ENCODE peak calls at places on chromosomes 11 and 22, in ten cellular contexts. One of them, this sample, is unnamed.

GRCh38 chr22:38513063-38513462 is 7.0 kb upstream of the DDX17 start:
- DNase-seq in natural killer cell: peak
- DNase-seq in adrenal gland: no peak
- DNase-seq in thoracic aorta: no peak
- DNase-seq in progenitor cell of endocrine pancreas: no peak
- DNase-seq in GM23338: peak
- DNase-seq in astrocyte of the spinal cord: no peak
- DNase-seq in esophagus squamous epithelium: no peak
- DNase-seq in stomach: no peak
- DNase-seq in fibroblast of pulmonary artery: no peak
- DNase-seq in this sample: no peak

GRCh38 chr11:125164091-125164421 is 495 bp upstream of the PKNOX2 start:
- DNase-seq in natural killer cell: no peak
- DNase-seq in adrenal gland: no peak
- DNase-seq in thoracic aorta: no peak
- DNase-seq in progenitor cell of endocrine pancreas: no peak
- DNase-seq in GM23338: no peak
- DNase-seq in astrocyte of the spinal cord: no peak
- DNase-seq in esophagus squamous epithelium: no peak
- DNase-seq in stomach: no peak
- DNase-seq in fibroblast of pulmonary artery: no peak
- DNase-seq in this sample: no peak

GRCh38 chr11:35579557-35580396 is 38.5 kb upstream of the FJX1 start:
- DNase-seq in natural killer cell: no peak
- DNase-seq in adrenal gland: no peak
- DNase-seq in thoracic aorta: no peak
- DNase-seq in progenitor cell of endocrine pancreas: no peak
- DNase-seq in GM23338: no peak
- DNase-seq in astrocyte of the spinal cord: peak
- DNase-seq in esophagus squamous epithelium: no peak
- DNase-seq in stomach: no peak
- DNase-seq in fibroblast of pulmonary artery: peak
- DNase-seq in this sample: no peak

GRCh38 chr11:73518195-73518594 is 79.7 kb downstream of the FAM168A start:
- DNase-seq in natural killer cell: no peak
- DNase-seq in adrenal gland: no peak
- DNase-seq in thoracic aorta: no peak
- DNase-seq in progenitor cell of endocrine pancreas: no peak
- DNase-seq in GM23338: no peak
- DNase-seq in astrocyte of the spinal cord: no peak
- DNase-seq in esophagus squamous epithelium: no peak
- DNase-seq in stomach: no peak
- DNase-seq in fibroblast of pulmonary artery: no peak
- DNase-seq in this sample: no peak

GRCh38 chr11:110798231-110798630 is 86.0 kb upstream of the ARHGAP20 start:
- DNase-seq in natural killer cell: no peak
- DNase-seq in adrenal gland: no peak
- DNase-seq in thoracic aorta: no peak
- DNase-seq in progenitor cell of endocrine pancreas: no peak
- DNase-seq in GM23338: no peak
- DNase-seq in astrocyte of the spinal cord: no peak
- DNase-seq in esophagus squamous epithelium: no peak
- DNase-seq in stomach: no peak
- DNase-seq in fibroblast of pulmonary artery: no peak
- DNase-seq in this sample: no peak

GRCh38 chr11:23311986-23312940 is 452.0 kb upstream of the CCDC179 start:
- DNase-seq in natural killer cell: no peak
- DNase-seq in adrenal gland: no peak
- DNase-seq in thoracic aorta: no peak
- DNase-seq in progenitor cell of endocrine pancreas: no peak
- DNase-seq in GM23338: peak
- DNase-seq in astrocyte of the spinal cord: peak
- DNase-seq in esophagus squamous epithelium: no peak
- DNase-seq in stomach: no peak
- DNase-seq in fibroblast of pulmonary artery: peak
- DNase-seq in this sample: no peak

GRCh38 chr11:64996710-64997380 is at the start of gene BATF2:
- DNase-seq in natural killer cell: no peak
- DNase-seq in adrenal gland: peak
- DNase-seq in thoracic aorta: peak
- DNase-seq in progenitor cell of endocrine pancreas: no peak
- DNase-seq in GM23338: peak
- DNase-seq in astrocyte of the spinal cord: peak
- DNase-seq in esophagus squamous epithelium: no peak
- DNase-seq in stomach: peak
- DNase-seq in fibroblast of pulmonary artery: peak
- DNase-seq in this sample: peak

GRCh38 chr11:61439615-61440014 is 9.7 kb downstream of the SDHAF2 start:
- DNase-seq in natural killer cell: no peak
- DNase-seq in adrenal gland: no peak
- DNase-seq in thoracic aorta: no peak
- DNase-seq in progenitor cell of endocrine pancreas: no peak
- DNase-seq in GM23338: no peak
- DNase-seq in astrocyte of the spinal cord: no peak
- DNase-seq in esophagus squamous epithelium: no peak
- DNase-seq in stomach: no peak
- DNase-seq in fibroblast of pulmonary artery: no peak
- DNase-seq in this sample: no peak

GRCh38 chr22:45469573-45470383 is 32.9 kb upstream of the FBLN1 start:
- DNase-seq in natural killer cell: no peak
- DNase-seq in adrenal gland: no peak
- DNase-seq in thoracic aorta: no peak
- DNase-seq in progenitor cell of endocrine pancreas: no peak
- DNase-seq in GM23338: no peak
- DNase-seq in astrocyte of the spinal cord: no peak
- DNase-seq in esophagus squamous epithelium: no peak
- DNase-seq in stomach: no peak
- DNase-seq in fibroblast of pulmonary artery: no peak
- DNase-seq in this sample: no peak

GRCh38 chr11:126414615-126415014 is 59.1 kb downstream of the ST3GAL4 start:
- DNase-seq in natural killer cell: no peak
- DNase-seq in adrenal gland: no peak
- DNase-seq in thoracic aorta: peak
- DNase-seq in progenitor cell of endocrine pancreas: no peak
- DNase-seq in GM23338: no peak
- DNase-seq in astrocyte of the spinal cord: no peak
- DNase-seq in esophagus squamous epithelium: no peak
- DNase-seq in stomach: no peak
- DNase-seq in fibroblast of pulmonary artery: no peak
- DNase-seq in this sample: no peak

GRCh38 chr11:64906314-64906635 is 10.7 kb downstream of the ATG2A start:
- DNase-seq in natural killer cell: no peak
- DNase-seq in adrenal gland: no peak
- DNase-seq in thoracic aorta: no peak
- DNase-seq in progenitor cell of endocrine pancreas: no peak
- DNase-seq in GM23338: no peak
- DNase-seq in astrocyte of the spinal cord: no peak
- DNase-seq in esophagus squamous epithelium: no peak
- DNase-seq in stomach: no peak
- DNase-seq in fibroblast of pulmonary artery: no peak
- DNase-seq in this sample: no peak

GRCh38 chr11:88704505-88704904 is 361.3 kb downstream of the GRM5 start:
- DNase-seq in natural killer cell: no peak
- DNase-seq in adrenal gland: no peak
- DNase-seq in thoracic aorta: no peak
- DNase-seq in progenitor cell of endocrine pancreas: no peak
- DNase-seq in GM23338: peak
- DNase-seq in astrocyte of the spinal cord: peak
- DNase-seq in esophagus squamous epithelium: no peak
- DNase-seq in stomach: no peak
- DNase-seq in fibroblast of pulmonary artery: peak
- DNase-seq in this sample: no peak

GRCh38 chr22:30531651-30532608 is 14.6 kb downstream of the SEC14L6 start:
- DNase-seq in natural killer cell: no peak
- DNase-seq in adrenal gland: no peak
- DNase-seq in thoracic aorta: no peak
- DNase-seq in progenitor cell of endocrine pancreas: no peak
- DNase-seq in GM23338: no peak
- DNase-seq in astrocyte of the spinal cord: no peak
- DNase-seq in esophagus squamous epithelium: no peak
- DNase-seq in stomach: no peak
- DNase-seq in fibroblast of pulmonary artery: no peak
- DNase-seq in this sample: no peak
- TF ChIP-seq CTCF in natural killer cell: no peak
- TF ChIP-seq CTCF in adrenal gland: no peak
- TF ChIP-seq CTCF in thoracic aorta: no peak
- TF ChIP-seq CTCF in progenitor cell of endocrine pancreas: no peak
- TF ChIP-seq CTCF in GM23338: peak
- TF ChIP-seq CTCF in astrocyte of the spinal cord: peak
- TF ChIP-seq CTCF in esophagus squamous epithelium: no peak
- TF ChIP-seq CTCF in stomach: no peak
- TF ChIP-seq CTCF in fibroblast of pulmonary artery: no peak
- TF ChIP-seq CTCF in this sample: no peak

GRCh38 chr11:117621226-117621625 is 175.8 kb downstream of the DSCAML1 start:
- DNase-seq in natural killer cell: no peak
- DNase-seq in adrenal gland: no peak
- DNase-seq in thoracic aorta: no peak
- DNase-seq in progenitor cell of endocrine pancreas: no peak
- DNase-seq in GM23338: peak
- DNase-seq in astrocyte of the spinal cord: peak
- DNase-seq in esophagus squamous epithelium: no peak
- DNase-seq in stomach: no peak
- DNase-seq in fibroblast of pulmonary artery: peak
- DNase-seq in this sample: no peak
- TF ChIP-seq CTCF in natural killer cell: no peak
- TF ChIP-seq CTCF in adrenal gland: no peak
- TF ChIP-seq CTCF in thoracic aorta: no peak
- TF ChIP-seq CTCF in progenitor cell of endocrine pancreas: peak
- TF ChIP-seq CTCF in GM23338: peak
- TF ChIP-seq CTCF in astrocyte of the spinal cord: peak
- TF ChIP-seq CTCF in esophagus squamous epithelium: peak
- TF ChIP-seq CTCF in stomach: no peak
- TF ChIP-seq CTCF in fibroblast of pulmonary artery: peak
- TF ChIP-seq CTCF in this sample: no peak

DNA sequence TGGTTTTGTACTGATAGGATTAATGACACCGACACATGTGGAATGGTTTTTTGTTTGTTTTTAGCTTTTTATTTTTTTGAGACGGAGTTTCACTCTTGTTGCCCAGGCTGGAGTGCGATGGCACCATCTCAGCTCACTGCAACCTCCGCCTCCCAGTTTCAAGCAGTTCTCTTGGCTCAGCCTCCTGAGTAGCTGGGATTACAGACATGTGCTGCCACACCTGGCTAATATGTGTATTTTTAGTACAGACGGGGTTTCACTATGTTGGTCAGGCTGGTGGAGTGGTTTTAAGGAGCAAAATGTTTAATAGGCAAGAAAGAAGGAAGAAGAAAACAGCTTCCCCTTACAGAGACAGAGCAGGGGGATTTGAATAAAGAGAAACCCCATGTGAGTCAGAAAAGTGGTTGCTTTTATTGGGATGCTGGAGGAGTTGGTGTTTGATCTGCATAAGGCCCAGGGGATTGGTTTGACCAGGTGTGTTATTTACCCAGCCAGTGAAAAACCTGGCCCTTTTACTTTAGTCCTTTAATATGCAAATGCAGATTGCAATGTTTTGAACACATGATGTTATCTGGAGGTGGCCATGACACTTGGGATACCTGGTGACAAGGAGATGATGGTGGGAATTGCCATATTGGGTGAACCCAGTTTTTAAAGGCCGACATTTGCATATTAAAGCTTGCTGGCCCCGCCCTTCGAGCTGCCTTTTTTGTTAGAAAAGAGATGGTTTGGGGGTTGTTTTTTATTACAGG is 24.3 kb downstream of the SUSD2 start:
- DNase-seq in natural killer cell: no peak
- DNase-seq in adrenal gland: no peak
- DNase-seq in thoracic aorta: no peak
- DNase-seq in progenitor cell of endocrine pancreas: no peak
- DNase-seq in GM23338: peak
- DNase-seq in astrocyte of the spinal cord: no peak
- DNase-seq in esophagus squamous epithelium: no peak
- DNase-seq in stomach: no peak
- DNase-seq in fibroblast of pulmonary artery: no peak
- DNase-seq in this sample: no peak
- TF ChIP-seq CTCF in natural killer cell: no peak
- TF ChIP-seq CTCF in adrenal gland: no peak
- TF ChIP-seq CTCF in thoracic aorta: no peak
- TF ChIP-seq CTCF in progenitor cell of endocrine pancreas: no peak
- TF ChIP-seq CTCF in GM23338: no peak
- TF ChIP-seq CTCF in astrocyte of the spinal cord: no peak
- TF ChIP-seq CTCF in esophagus squamous epithelium: no peak
- TF ChIP-seq CTCF in stomach: no peak
- TF ChIP-seq CTCF in fibroblast of pulmonary artery: no peak
- TF ChIP-seq CTCF in this sample: no peak

DNA sequence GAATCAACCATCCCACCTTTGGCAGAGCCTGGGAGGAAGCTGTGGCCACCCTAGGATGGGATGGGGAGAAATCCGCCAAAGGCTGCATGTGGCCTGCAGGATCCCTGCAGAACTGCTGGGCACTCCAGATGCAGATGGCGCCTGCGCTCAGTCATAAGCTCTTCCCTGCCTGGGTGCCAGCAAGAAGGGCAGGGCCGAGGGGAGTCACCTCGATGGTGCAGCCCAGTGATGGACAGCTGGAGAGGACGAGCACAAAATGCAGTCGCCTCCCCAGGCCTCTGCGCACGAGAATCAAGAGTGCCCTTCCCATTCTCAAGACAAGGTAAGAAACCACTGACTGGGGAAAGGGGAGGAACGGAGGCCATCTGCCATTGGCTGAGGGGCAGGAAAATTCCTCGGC is 693.6 kb downstream of the TBC1D22A start:
- DNase-seq in natural killer cell: no peak
- DNase-seq in adrenal gland: no peak
- DNase-seq in thoracic aorta: no peak
- DNase-seq in progenitor cell of endocrine pancreas: no peak
- DNase-seq in GM23338: no peak
- DNase-seq in astrocyte of the spinal cord: no peak
- DNase-seq in esophagus squamous epithelium: no peak
- DNase-seq in stomach: no peak
- DNase-seq in fibroblast of pulmonary artery: no peak
- DNase-seq in this sample: no peak
- TF ChIP-seq CTCF in natural killer cell: no peak
- TF ChIP-seq CTCF in adrenal gland: no peak
- TF ChIP-seq CTCF in thoracic aorta: no peak
- TF ChIP-seq CTCF in progenitor cell of endocrine pancreas: no peak
- TF ChIP-seq CTCF in GM23338: no peak
- TF ChIP-seq CTCF in astrocyte of the spinal cord: no peak
- TF ChIP-seq CTCF in esophagus squamous epithelium: no peak
- TF ChIP-seq CTCF in stomach: no peak
- TF ChIP-seq CTCF in fibroblast of pulmonary artery: no peak
- TF ChIP-seq CTCF in this sample: no peak

GRCh38 chr22:50274311-50274710 is 4.1 kb upstream of the MAPK11 start:
- DNase-seq in natural killer cell: peak
- DNase-seq in adrenal gland: peak
- DNase-seq in thoracic aorta: no peak
- DNase-seq in progenitor cell of endocrine pancreas: no peak
- DNase-seq in GM23338: peak
- DNase-seq in astrocyte of the spinal cord: peak
- DNase-seq in esophagus squamous epithelium: no peak
- DNase-seq in stomach: peak
- DNase-seq in fibroblast of pulmonary artery: peak
- DNase-seq in this sample: no peak
- TF ChIP-seq CTCF in natural killer cell: peak
- TF ChIP-seq CTCF in adrenal gland: peak
- TF ChIP-seq CTCF in thoracic aorta: peak
- TF ChIP-seq CTCF in progenitor cell of endocrine pancreas: peak
- TF ChIP-seq CTCF in GM23338: peak
- TF ChIP-seq CTCF in astrocyte of the spinal cord: peak
- TF ChIP-seq CTCF in esophagus squamous epithelium: peak
- TF ChIP-seq CTCF in stomach: no peak
- TF ChIP-seq CTCF in fibroblast of pulmonary artery: peak
- TF ChIP-seq CTCF in this sample: no peak